ENCODE peak calls at places on chromosomes 13 and 19, in five cellular contexts. One of them, this sample, is unnamed. For H3K4me1 and H3K36me3, the result is how much of the 10 kb centered on the place peaks cover.

GRCh38 chr13:37835392-37835791 is 34.2 kb downstream of the TRPC4 start:
- DNase-seq in lower lobe of right lung: no peak
- DNase-seq in heart right ventricle: no peak
- DNase-seq in cardiac muscle cell: no peak
- DNase-seq in aorta: no peak
- DNase-seq in this sample: no peak

GRCh38 chr19:11169896-11170678 is 14.5 kb upstream of the SPC24 start:
- DNase-seq in cardiac muscle cell: peak
- DNase-seq in lower lobe of right lung: no peak
- DNase-seq in heart right ventricle: no peak
- DNase-seq in aorta: peak
- DNase-seq in this sample: no peak

GRCh38 chr13:102724923-102725322 is 30.1 kb upstream of the METTL21C start:
- DNase-seq in aorta: no peak
- DNase-seq in heart right ventricle: no peak
- DNase-seq in lower lobe of right lung: no peak
- DNase-seq in cardiac muscle cell: peak
- DNase-seq in this sample: no peak

GRCh38 chr13:41455725-41456419 is 1.5 kb upstream of the RGCC start:
- DNase-seq in aorta: no peak
- DNase-seq in cardiac muscle cell: no peak
- DNase-seq in lower lobe of right lung: no peak
- DNase-seq in heart right ventricle: no peak
- DNase-seq in this sample: no peak

GRCh38 chr19:43430142-43430710 is 15.5 kb downstream of the TEX101 start:
- DNase-seq in heart right ventricle: no peak
- DNase-seq in lower lobe of right lung: no peak
- DNase-seq in aorta: no peak
- DNase-seq in cardiac muscle cell: no peak
- DNase-seq in this sample: no peak

GRCh38 chr19:43906774-43907173 is 28.3 kb downstream of the ZNF45 start:
- DNase-seq in heart right ventricle: no peak
- DNase-seq in aorta: no peak
- DNase-seq in cardiac muscle cell: no peak
- DNase-seq in lower lobe of right lung: no peak
- DNase-seq in this sample: no peak

GRCh38 chr19:37931941-37932655 is 25.1 kb downstream of the SIPA1L3 start:
- DNase-seq in aorta: peak
- DNase-seq in cardiac muscle cell: peak
- DNase-seq in lower lobe of right lung: peak
- DNase-seq in heart right ventricle: peak
- DNase-seq in this sample: no peak

GRCh38 chr19:45645631-45646344 is 6.6 kb upstream of the EML2 start:
- DNase-seq in cardiac muscle cell: peak
- DNase-seq in aorta: peak
- DNase-seq in heart right ventricle: peak
- DNase-seq in lower lobe of right lung: peak
- DNase-seq in this sample: peak

GRCh38 chr13:113971471-113972231 is 2.2 kb downstream of the C13orf46 start:
- DNase-seq in cardiac muscle cell: no peak
- DNase-seq in aorta: peak
- DNase-seq in lower lobe of right lung: peak
- DNase-seq in heart right ventricle: no peak
- DNase-seq in this sample: peak

GRCh38 chr13:51330741-51331140 is 8.8 kb upstream of the SERPINE3 start:
- DNase-seq in cardiac muscle cell: peak
- DNase-seq in heart right ventricle: no peak
- DNase-seq in lower lobe of right lung: no peak
- DNase-seq in aorta: no peak
- DNase-seq in this sample: no peak

GRCh38 chr19:45636902-45637301 is 2.3 kb downstream of the EML2 start:
- DNase-seq in cardiac muscle cell: no peak
- DNase-seq in lower lobe of right lung: no peak
- DNase-seq in heart right ventricle: no peak
- DNase-seq in aorta: no peak
- DNase-seq in this sample: no peak

GRCh38 chr19:17302391-17303166 is 646 bp downstream of the ABHD8 start:
- DNase-seq in aorta: peak
- DNase-seq in heart right ventricle: no peak
- DNase-seq in cardiac muscle cell: no peak
- DNase-seq in lower lobe of right lung: peak
- DNase-seq in this sample: no peak

GRCh38 chr13:102035969-102036368 is 365.9 kb downstream of the FGF14 start:
- DNase-seq in aorta: no peak
- DNase-seq in lower lobe of right lung: no peak
- DNase-seq in heart right ventricle: no peak
- DNase-seq in cardiac muscle cell: no peak
- DNase-seq in this sample: no peak

GRCh38 chr19:7426986-7427385 is 61.8 kb downstream of the PEX11G start:
- DNase-seq in cardiac muscle cell: no peak
- DNase-seq in heart right ventricle: no peak
- DNase-seq in aorta: no peak
- DNase-seq in lower lobe of right lung: no peak
- DNase-seq in this sample: no peak

GRCh38 chr19:48247212-48247611 is 8.5 kb downstream of the CARD8 start:
- DNase-seq in lower lobe of right lung: no peak
- DNase-seq in heart right ventricle: no peak
- DNase-seq in cardiac muscle cell: no peak
- DNase-seq in aorta: no peak
- DNase-seq in this sample: no peak

GRCh38 chr19:46426035-46426505 is 2.7 kb downstream of the PNMA8C start:
- DNase-seq in aorta: no peak
- DNase-seq in heart right ventricle: no peak
- DNase-seq in cardiac muscle cell: peak
- DNase-seq in lower lobe of right lung: no peak
- DNase-seq in this sample: no peak

GRCh38 chr19:35048911-35049411 is 7.4 kb downstream of the HPN start:
- DNase-seq in cardiac muscle cell: no peak
- DNase-seq in heart right ventricle: peak
- DNase-seq in aorta: no peak
- DNase-seq in lower lobe of right lung: peak
- DNase-seq in this sample: peak

GRCh38 chr19:44202470-44202869 is 9.9 kb upstream of the ZNF227 start:
- DNase-seq in heart right ventricle: no peak
- DNase-seq in cardiac muscle cell: peak
- DNase-seq in lower lobe of right lung: no peak
- DNase-seq in aorta: no peak
- DNase-seq in this sample: no peak

GRCh38 chr13:50511877-50512332 is 331.6 kb downstream of the DLEU7 start:
- DNase-seq in aorta: no peak
- DNase-seq in heart right ventricle: no peak
- DNase-seq in lower lobe of right lung: no peak
- DNase-seq in cardiac muscle cell: no peak
- DNase-seq in this sample: no peak

GRCh38 chr13:30830638-30830965 is 75.5 kb upstream of the MEDAG start:
- DNase-seq in lower lobe of right lung: no peak
- DNase-seq in cardiac muscle cell: no peak
- DNase-seq in heart right ventricle: no peak
- DNase-seq in aorta: no peak
- DNase-seq in this sample: no peak

GRCh38 chr19:16339361-16339725 is 14.7 kb downstream of the KLF2 start:
- DNase-seq in heart right ventricle: no peak
- DNase-seq in cardiac muscle cell: no peak
- DNase-seq in lower lobe of right lung: no peak
- DNase-seq in aorta: no peak
- DNase-seq in this sample: no peak

GRCh38 chr13:35475960-35476943 is at the start of gene MAB21L1:
- DNase-seq in cardiac muscle cell: peak
- DNase-seq in aorta: peak
- DNase-seq in lower lobe of right lung: no peak
- DNase-seq in heart right ventricle: peak
- DNase-seq in this sample: peak

GRCh38 chr19:17209126-17210036 is 5.8 kb upstream of the USE1 start:
- DNase-seq in aorta: peak
- DNase-seq in cardiac muscle cell: peak
- DNase-seq in lower lobe of right lung: no peak
- DNase-seq in heart right ventricle: no peak
- DNase-seq in this sample: peak

GRCh38 chr19:1027020-1027952 is 878 bp downstream of the CNN2 start:
- DNase-seq in aorta: no peak
- DNase-seq in cardiac muscle cell: peak
- DNase-seq in lower lobe of right lung: no peak
- DNase-seq in heart right ventricle: peak
- DNase-seq in this sample: no peak

GRCh38 chr19:1567848-1568227 is 287 bp downstream of the MEX3D start:
- DNase-seq in cardiac muscle cell: no peak
- DNase-seq in heart right ventricle: no peak
- DNase-seq in lower lobe of right lung: no peak
- DNase-seq in aorta: no peak
- DNase-seq in this sample: no peak

GRCh38 chr19:40550951-40551350 is 25.7 kb upstream of the SHKBP1 start:
- DNase-seq in lower lobe of right lung: no peak
- DNase-seq in cardiac muscle cell: no peak
- DNase-seq in aorta: no peak
- DNase-seq in heart right ventricle: no peak
- DNase-seq in this sample: no peak

GRCh38 chr19:58084596-58085347 is 13.3 kb downstream of the ZSCAN18 start:
- DNase-seq in lower lobe of right lung: no peak
- DNase-seq in aorta: no peak
- DNase-seq in heart right ventricle: no peak
- DNase-seq in cardiac muscle cell: no peak
- DNase-seq in this sample: no peak

GRCh38 chr19:35369522-35369921 is 1.3 kb upstream of the GPR42 start:
- DNase-seq in cardiac muscle cell: no peak
- DNase-seq in lower lobe of right lung: no peak
- DNase-seq in aorta: no peak
- DNase-seq in heart right ventricle: no peak
- DNase-seq in this sample: no peak

GRCh38 chr13:29924482-29924884 is 74.1 kb upstream of the UBL3 start:
- DNase-seq in lower lobe of right lung: no peak
- DNase-seq in cardiac muscle cell: peak
- DNase-seq in heart right ventricle: no peak
- DNase-seq in aorta: no peak
- DNase-seq in this sample: no peak

GRCh38 chr13:46176756-46177155 is 5.2 kb downstream of the LCP1 start:
- DNase-seq in heart right ventricle: no peak
- DNase-seq in aorta: no peak
- DNase-seq in lower lobe of right lung: no peak
- DNase-seq in cardiac muscle cell: no peak
- DNase-seq in this sample: no peak

GRCh38 chr19:42653841-42654240 is 59.1 kb upstream of the CEACAM8 start:
- DNase-seq in aorta: no peak
- DNase-seq in heart right ventricle: no peak
- DNase-seq in lower lobe of right lung: no peak
- DNase-seq in cardiac muscle cell: peak
- DNase-seq in this sample: no peak

DNA sequence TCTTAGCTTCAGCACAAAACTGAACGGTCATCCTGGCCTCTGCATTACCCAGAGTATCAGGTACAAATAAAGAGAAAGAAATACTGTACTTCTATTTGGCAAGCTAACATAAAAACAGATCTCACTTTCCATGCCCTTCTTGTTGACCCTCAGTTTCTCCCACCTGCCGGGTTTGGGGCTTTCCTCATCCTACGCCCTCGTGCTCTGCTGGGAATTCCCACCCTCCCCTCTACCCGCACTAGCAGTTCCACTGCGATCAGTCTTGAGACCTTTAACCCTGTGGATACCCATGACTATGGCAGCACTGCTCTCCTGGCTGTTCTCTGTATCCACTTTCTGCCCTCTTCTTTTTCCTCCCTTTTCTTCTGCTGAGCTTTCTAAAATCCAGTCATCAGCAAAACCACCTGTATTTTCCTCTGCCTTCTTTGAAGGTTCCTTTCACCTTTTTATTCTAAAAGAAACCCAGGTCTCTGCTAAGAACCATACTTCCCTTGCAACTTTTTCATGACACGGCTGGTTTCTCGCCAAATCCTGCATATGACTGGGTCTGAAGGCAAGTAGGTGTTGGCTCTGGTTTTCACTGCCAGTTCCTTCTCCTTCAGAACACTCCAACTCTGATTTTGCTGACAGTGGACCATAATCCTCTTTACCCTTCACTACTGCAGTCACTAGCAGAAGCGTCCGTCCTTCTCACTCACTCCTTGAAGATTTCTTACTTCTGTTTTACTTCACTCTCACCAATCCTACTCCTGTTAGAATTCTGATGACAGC is 99.4 kb downstream of the MIPEP start:
- DNase-seq in aorta: no peak
- DNase-seq in cardiac muscle cell: no peak
- DNase-seq in lower lobe of right lung: no peak
- DNase-seq in heart right ventricle: no peak
- DNase-seq in this sample: no peak
- H3K4me1 ChIP-seq in aorta: under half
- H3K4me1 ChIP-seq in cardiac muscle cell: under half
- H3K4me1 ChIP-seq in lower lobe of right lung: under half
- H3K4me1 ChIP-seq in heart right ventricle: under half
- H3K4me1 ChIP-seq in this sample: under half

GRCh38 chr19:20912973-20913372 is 10.1 kb upstream of the ZNF85 start:
- DNase-seq in lower lobe of right lung: no peak
- DNase-seq in cardiac muscle cell: no peak
- DNase-seq in aorta: no peak
- DNase-seq in heart right ventricle: no peak
- DNase-seq in this sample: no peak
- H3K4me3 ChIP-seq in lower lobe of right lung: no peak
- H3K4me3 ChIP-seq in cardiac muscle cell: no peak
- H3K4me3 ChIP-seq in aorta: no peak
- H3K4me3 ChIP-seq in heart right ventricle: no peak
- H3K4me3 ChIP-seq in this sample: no peak

GRCh38 chr13:27203854-27204253 is 32.2 kb upstream of the USP12 start:
- DNase-seq in aorta: no peak
- DNase-seq in heart right ventricle: no peak
- DNase-seq in cardiac muscle cell: peak
- DNase-seq in lower lobe of right lung: no peak
- DNase-seq in this sample: no peak
- H3K36me3 ChIP-seq in aorta: under half
- H3K36me3 ChIP-seq in heart right ventricle: under half
- H3K36me3 ChIP-seq in cardiac muscle cell: under half
- H3K36me3 ChIP-seq in lower lobe of right lung: under half
- H3K36me3 ChIP-seq in this sample: under half

GRCh38 chr19:13053238-13053637 is 49.4 kb downstream of the LYL1 start:
- DNase-seq in lower lobe of right lung: no peak
- DNase-seq in heart right ventricle: no peak
- DNase-seq in aorta: no peak
- DNase-seq in cardiac muscle cell: peak
- DNase-seq in this sample: no peak
- H3K4me1 ChIP-seq in lower lobe of right lung: half or more
- H3K4me1 ChIP-seq in heart right ventricle: half or more
- H3K4me1 ChIP-seq in aorta: under half
- H3K4me1 ChIP-seq in cardiac muscle cell: under half
- H3K4me1 ChIP-seq in this sample: half or more

GRCh38 chr19:3097442-3097871 is 3.3 kb downstream of the GNA11 start:
- DNase-seq in aorta: peak
- DNase-seq in cardiac muscle cell: no peak
- DNase-seq in heart right ventricle: peak
- DNase-seq in lower lobe of right lung: no peak
- DNase-seq in this sample: no peak
- H3K4me3 ChIP-seq in aorta: no peak
- H3K4me3 ChIP-seq in cardiac muscle cell: no peak
- H3K4me3 ChIP-seq in heart right ventricle: peak
- H3K4me3 ChIP-seq in lower lobe of right lung: peak
- H3K4me3 ChIP-seq in this sample: no peak

This sample was measured in BE2C.